ENCODE peak calls at places on chromosomes 11 and 22, in six cellular contexts. L is iris pigment epithelial cell; V is type B pancreatic cell; A is activated CD4-positive, CD25-positive, alpha-beta regulatory T cell; M is NCI-H345; U is memory B cell. T is an unnamed sample.

GRCh38 chr22:19212302-19212870 is 33.9 kb upstream of the SLC25A1 start:
- DNase-seq in U (no peak), L (no peak), A (no peak), M (no peak), V (no peak), T (no peak)

GRCh38 chr11:100672483-100673038 is 14.5 kb upstream of the ARHGAP42 start:
- DNase-seq in A (no peak), M (no peak), U (no peak), V (no peak), L (no peak), T (no peak)

GRCh38 chr11:17157773-17158172 is 50.0 kb downstream of the PIK3C2A start:
- DNase-seq in M (no peak), V (no peak), U (no peak), L (no peak), A (no peak), T (no peak)

GRCh38 chr11:130650456-130651068 is 202.1 kb downstream of the ADAMTS15 start:
- DNase-seq in M (no peak), A (no peak), V (peak; percentile 34), U (no peak), L (no peak), T (no peak)

GRCh38 chr11:74697722-74698121 is 33.5 kb downstream of the CHRDL2 start:
- DNase-seq in V (no peak), L (no peak), M (no peak), U (no peak), A (no peak), T (no peak)

GRCh38 chr11:117327567-117328413 is at the start of gene CEP164:
- DNase-seq in M (peak; percentile 97), V (peak; percentile 92), U (peak; percentile 90), L (peak; percentile 99), A (peak; percentile 93), T (peak; percentile 99)

GRCh38 chr22:31230871-31231621 is 18.9 kb downstream of the LIMK2 start:
- DNase-seq in L (peak; percentile 82), U (peak; percentile 33), V (no peak), A (no peak), M (no peak), T (peak; percentile 36)

GRCh38 chr11:704799-705645 is 1.0 kb upstream of the EPS8L2 start:
- DNase-seq in M (no peak), U (no peak), L (no peak), V (peak; percentile 69), A (no peak), T (no peak)

GRCh38 chr22:45482169-45482568 is 20.5 kb upstream of the FBLN1 start:
- DNase-seq in L (no peak), M (no peak), U (no peak), V (no peak), A (no peak), T (no peak)

GRCh38 chr11:34363363-34364084 is 5.7 kb upstream of the ABTB2 start:
- DNase-seq in V (no peak), U (no peak), M (no peak), A (no peak), L (no peak), T (no peak)

GRCh38 chr11:46392421-46393230 is 1.1 kb upstream of the CHRM4 start:
- DNase-seq in U (peak; percentile 74), A (peak; percentile 51), L (peak; percentile 82), V (peak; percentile 90), M (peak; percentile 35), T (peak; percentile 92)

GRCh38 chr11:4891996-4892640 is 10.4 kb downstream of the OR51T1 start:
- DNase-seq in A (no peak), V (no peak), M (no peak), U (no peak), L (peak; percentile 89), T (peak; percentile 12)

GRCh38 chr11:128616158-128616557 is 28.8 kb upstream of the ETS1 start:
- DNase-seq in L (no peak), V (no peak), A (no peak), U (no peak), M (no peak), T (no peak)

GRCh38 chr22:22865311-22866072 is 22.1 kb upstream of the IGLL5 start:
- DNase-seq in M (no peak), U (no peak), L (no peak), A (no peak), V (no peak), T (no peak)

GRCh38 chr22:36148411-36148810 is 12.1 kb downstream of the APOL3 start:
- DNase-seq in A (no peak), U (no peak), V (no peak), M (no peak), L (no peak), T (no peak)

GRCh38 chr11:108221401-108221800 is 1.0 kb downstream of the NPAT start:
- DNase-seq in M (no peak), V (no peak), A (no peak), U (no peak), L (peak; percentile 63), T (no peak)

GRCh38 chr11:79439893-79440450 is 858 bp downstream of the TENM4 start:
- DNase-seq in L (peak; percentile 29), M (peak; percentile 53), V (peak; percentile 76), U (peak; percentile 25), A (no peak), T (peak; percentile 26)

T was measured in A673.